ENCODE peak calls at places on chromosomes 12 and 14, in eight cellular contexts. L is CD8-positive, alpha-beta memory T cell; S is fibroblast of lung; U is mesendoderm; Q is sigmoid colon; D is psoas muscle; F is IMR-90; R is MM.1S. O is an unnamed sample.

GRCh38 chr12:5078423-5078822 is 34.7 kb downstream of the KCNA5 start:
- DNase-seq in L (no peak), S (no peak), Q (no peak), U (no peak), D (no peak), F (no peak), R (no peak), O (no peak)

GRCh38 chr12:19230896-19231295 is 101.4 kb downstream of the PLEKHA5 start:
- DNase-seq in Q (no peak), R (no peak), S (no peak), U (no peak), F (no peak), L (no peak), D (no peak), O (no peak)

GRCh38 chr12:5787828-5788227 is 157.2 kb downstream of the ANO2 start:
- DNase-seq in S (no peak), R (no peak), Q (no peak), D (no peak), F (no peak), U (no peak), L (no peak), O (no peak)

GRCh38 chr12:108356902-108357806 is 18.0 kb upstream of the CMKLR1 start:
- DNase-seq in U (no peak), S (no peak), L (no peak), F (no peak), R (no peak), D (no peak), Q (no peak), O (no peak)

GRCh38 chr12:81727387-81727786 is 31.8 kb downstream of the PPFIA2 start:
- DNase-seq in F (no peak), S (no peak), R (no peak), D (no peak), U (no peak), Q (no peak), L (no peak), O (no peak)

GRCh38 chr12:119621878-119622277 is 28.3 kb downstream of the TMEM233 start:
- DNase-seq in Q (no peak), L (no peak), U (no peak), R (no peak), F (no peak), S (no peak), D (no peak), O (no peak)

GRCh38 chr12:53336137-53336785 is at the start of gene SP7:
- DNase-seq in S (no peak), Q (no peak), F (no peak), L (no peak), D (peak; percentile 38), R (no peak), U (no peak), O (no peak)

GRCh38 chr14:34436118-34436905 is 25.7 kb downstream of the SPTSSA start:
- DNase-seq in F (peak; percentile 87), L (no peak), D (no peak), Q (no peak), U (no peak), R (no peak), S (peak; percentile 75), O (no peak)

GRCh38 chr12:72025524-72025923 is 86.9 kb downstream of the TPH2 start:
- DNase-seq in Q (no peak), D (no peak), U (no peak), F (no peak), R (no peak), L (no peak), S (no peak), O (no peak)

GRCh38 chr14:62053188-62053587 is 291.0 kb downstream of the SNAPC1 start:
- DNase-seq in Q (no peak), S (no peak), U (no peak), D (no peak), R (no peak), F (no peak), L (no peak), O (no peak)

GRCh38 chr12:18683603-18684002 is 54.2 kb downstream of the PLCZ1 start:
- DNase-seq in D (no peak), S (peak; percentile 5), U (peak; percentile 36), F (peak; percentile 49), L (no peak), Q (no peak), R (no peak), O (no peak)

GRCh38 chr12:94377599-94377998 is 82.1 kb downstream of the CEP83 start:
- DNase-seq in F (no peak), S (no peak), R (no peak), U (no peak), L (no peak), Q (no peak), D (no peak), O (no peak)

GRCh38 chr14:103594265-103594664 is 31.5 kb downstream of the COA8 start:
- DNase-seq in S (peak; percentile 45), U (peak; percentile 39), F (peak; percentile 74), L (no peak), D (no peak), Q (peak; percentile 74), R (no peak), O (no peak)

GRCh38 chr14:87332001-87332400 is 661.0 kb downstream of the GALC start:
- DNase-seq in D (no peak), S (peak; percentile 67), R (no peak), U (no peak), Q (no peak), L (no peak), F (peak; percentile 73), O (no peak)

DNA sequence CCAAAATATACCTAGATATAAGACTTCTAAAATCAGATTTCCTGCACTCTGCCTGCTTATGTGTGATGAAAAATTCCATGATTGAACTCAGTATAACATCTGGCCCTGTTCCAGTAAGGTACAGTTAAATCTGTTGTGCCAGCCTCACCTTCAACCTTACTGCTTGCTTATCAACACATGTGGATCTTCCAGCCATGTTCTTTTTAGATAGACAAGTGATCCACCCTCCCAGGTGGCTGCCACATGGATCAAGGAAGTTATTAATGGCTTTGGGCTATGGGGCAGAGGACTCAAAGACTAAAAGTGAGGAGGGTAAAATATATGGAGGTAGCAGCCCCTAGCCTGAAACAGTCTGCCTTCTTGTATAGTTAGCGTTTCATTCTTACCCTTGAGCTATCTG is 25.3 kb upstream of the MAGOHB start:
- DNase-seq in Q (no peak), F (no peak), U (no peak), D (no peak), R (no peak), S (no peak), L (no peak), O (no peak)
- H3K27ac ChIP-seq in Q (no peak overlapping the region), F (no peak overlapping the region), U (no peak overlapping the region), D (no peak overlapping the region), R (no peak overlapping the region), S (no peak overlapping the region), L (no peak overlapping the region), O (no peak overlapping the region)

DNA sequence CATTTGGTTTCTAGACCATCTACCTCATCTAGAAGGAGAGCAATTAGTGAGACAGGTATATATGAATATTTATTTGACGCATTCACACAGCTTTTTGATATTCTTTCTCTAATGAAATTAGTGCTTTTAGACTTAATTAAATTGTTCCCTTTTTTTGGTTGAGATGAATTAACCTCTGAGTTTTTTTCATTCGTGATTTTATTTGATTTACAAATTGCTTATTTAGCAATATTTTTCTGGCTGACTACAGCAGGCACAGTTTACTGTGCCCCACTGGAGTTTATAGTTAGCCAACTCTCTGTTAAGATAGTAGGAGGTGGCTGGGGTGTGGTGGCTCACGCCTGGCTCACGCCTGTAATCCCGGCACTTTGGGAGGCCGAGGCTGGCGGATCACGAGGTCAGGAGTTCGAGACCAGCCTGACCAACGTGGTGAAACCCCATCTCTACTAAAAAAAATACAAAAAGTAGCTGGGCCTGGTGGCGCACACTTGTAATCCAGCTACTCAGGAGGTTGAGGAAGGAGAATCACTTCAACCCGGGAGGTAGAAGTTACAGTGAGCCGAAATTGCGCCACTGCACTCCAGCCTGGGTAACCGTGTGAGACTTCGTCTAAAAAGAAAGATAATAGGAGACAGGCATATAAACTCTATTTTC is 16.7 kb downstream of the MDM2 start:
- DNase-seq in U (no peak), F (no peak), D (no peak), R (no peak), L (no peak), S (no peak), Q (no peak), O (no peak)
- H3K4me1 ChIP-seq in U (no peaks in the 10 kb centered on the region), F (peaks cover 6% of the 10 kb centered on the region), D (no peaks in the 10 kb centered on the region), R (peaks cover 3% of the 10 kb centered on the region), L (no peaks in the 10 kb centered on the region), S (no peaks in the 10 kb centered on the region), Q (no peaks in the 10 kb centered on the region), O (no peaks in the 10 kb centered on the region)

GRCh38 chr12:114407034-114407420 is 1.1 kb upstream of the TBX5 start:
- DNase-seq in R (no peak), F (peak; percentile 36), D (no peak), U (peak; percentile 6), L (no peak), Q (no peak), S (peak; percentile 62), O (no peak)
- H3K4me3 ChIP-seq in R (no peak overlapping the region), F (peak overlapping the region; percentile 97), D (no peak overlapping the region), U (no peak overlapping the region), L (no peak overlapping the region), Q (no peak overlapping the region), S (peak overlapping the region; percentile 38), O (no peak overlapping the region)

GRCh38 chr12:39830862-39831520 is 211.4 kb upstream of the ABCD2 start:
- DNase-seq in S (no peak), R (no peak), F (no peak), L (no peak), U (no peak), Q (no peak), D (no peak), O (no peak)
- H3K27ac ChIP-seq in S (no peak overlapping the region), R (no peak overlapping the region), F (no peak overlapping the region), L (no peak overlapping the region), U (no peak overlapping the region), Q (no peak overlapping the region), D (no peak overlapping the region), O (no peak overlapping the region)

GRCh38 chr12:52202361-52203078 is 10.7 kb upstream of the KRT80 start:
- DNase-seq in S (no peak), U (peak; percentile 37), F (peak; percentile 16), R (no peak), Q (peak; percentile 58), L (no peak), D (no peak), O (no peak)
- H3K4me1 ChIP-seq in S (peaks cover 19% of the 10 kb centered on the region), U (peaks cover 4% of the 10 kb centered on the region), F (peaks cover 29% of the 10 kb centered on the region), R (no peaks in the 10 kb centered on the region), Q (peaks cover 20% of the 10 kb centered on the region), L (no peaks in the 10 kb centered on the region), D (peaks cover 2% of the 10 kb centered on the region), O (no peaks in the 10 kb centered on the region)

DNA sequence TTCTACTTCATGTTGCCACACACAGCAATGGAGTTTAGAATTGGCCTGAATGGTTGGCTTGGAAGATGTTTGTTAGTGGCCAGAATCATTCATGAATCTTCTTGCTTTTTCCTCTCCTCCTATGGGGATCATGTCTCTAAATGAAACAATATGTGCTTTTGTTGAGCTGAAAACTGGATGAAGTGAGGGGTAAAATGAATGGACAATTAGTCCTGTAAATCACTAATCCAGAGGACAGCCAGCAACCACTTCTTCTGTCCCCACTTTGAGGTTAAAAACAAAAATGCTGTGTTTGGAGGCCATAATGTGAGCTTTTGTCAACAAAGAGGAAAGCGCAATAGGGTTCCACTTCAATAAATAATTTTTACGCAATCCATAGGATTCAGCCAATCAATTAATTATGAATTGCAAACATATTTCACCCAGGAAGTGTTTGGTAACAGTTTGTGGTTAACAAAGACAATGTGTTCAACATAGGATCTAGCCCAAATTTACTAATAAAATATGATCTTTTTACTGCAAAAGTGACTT is 30.3 kb upstream of the AMIGO2 start:
- DNase-seq in L (no peak), Q (no peak), D (no peak), U (no peak), R (no peak), S (no peak), F (no peak), O (no peak)
- H3K4me3 ChIP-seq in L (no peak overlapping the region), Q (no peak overlapping the region), D (no peak overlapping the region), U (no peak overlapping the region), R (no peak overlapping the region), S (no peak overlapping the region), F (no peak overlapping the region), O (no peak overlapping the region)